ENCODE peak calls at places on chromosomes 1 and 21, in ten cellular contexts. X is AG08396; M is stimulated activated CD4-positive, alpha-beta T cell treated with anti-CD3 and anti-CD28 coated beads, Interleukin-12 subunit alpha, Interleukin-12 subunit beta, amount 100 ng/mL, for 48 hours; W is fibroblast of the conjunctiva; H is fibroblast of lung; U is NCI-H1694 treated with DMSO at 0.1 percent for 48 hours; C is stimulated activated naive B cell treated with anti-CD40 and anti-IgM and Interleukin-4, amounts not matched to agents 10 μg/mL and 1 μg/mL and 100 μg/mL, for 72 hours; F is iPS-NIHi11; Y is foreskin fibroblast; I is M059J. P is an unnamed sample.

GRCh38 chr1:97727029-97727428 is 193.8 kb downstream of the DPYD start:
- DNase-seq in X (no peak), M (no peak), W (no peak), H (no peak), U (no peak), C (no peak), F (no peak), Y (no peak), I (no peak), P (no peak)

GRCh38 chr1:229221106-229222019 is 49.5 kb upstream of the RAB4A start:
- DNase-seq in X (no peak), M (no peak), W (peak), H (no peak), U (peak), C (no peak), F (no peak), Y (peak), I (peak), P (peak)

GRCh38 chr21:41817877-41818855 is 51.3 kb upstream of the RIPK4 start:
- DNase-seq in X (no peak), M (no peak), W (no peak), H (no peak), U (no peak), C (no peak), F (no peak), Y (no peak), I (no peak), P (no peak)

GRCh38 chr1:20259646-20260045 is 31.0 kb upstream of the VWA5B1 start:
- DNase-seq in X (no peak), M (no peak), W (no peak), H (no peak), U (no peak), C (no peak), F (no peak), Y (no peak), I (no peak), P (no peak)

GRCh38 chr21:31872452-31873274 is at the start of gene HUNK:
- DNase-seq in X (peak), M (peak), W (no peak), H (peak), U (peak), C (peak), F (peak), Y (peak), I (no peak), P (peak)

GRCh38 chr1:37765937-37766664 is 1.2 kb upstream of the EPHA10 start:
- DNase-seq in X (no peak), M (no peak), W (no peak), H (no peak), U (no peak), C (peak), F (peak), Y (peak), I (peak), P (no peak)

GRCh38 chr1:42266253-42267135 is 68.5 kb downstream of the FOXJ3 start:
- DNase-seq in X (no peak), M (no peak), W (no peak), H (peak), U (no peak), C (no peak), F (peak), Y (no peak), I (peak), P (no peak)

GRCh38 chr1:24541711-24542346 is 14.1 kb upstream of the NCMAP start:
- DNase-seq in X (no peak), M (no peak), W (no peak), H (no peak), U (no peak), C (no peak), F (no peak), Y (no peak), I (no peak), P (no peak)

GRCh38 chr21:46122758-46123683 is 25.1 kb downstream of the COL6A2 start:
- DNase-seq in X (no peak), M (no peak), W (no peak), H (no peak), U (no peak), C (no peak), F (no peak), Y (no peak), I (no peak), P (no peak)

GRCh38 chr1:172144445-172145060 is 275.9 kb upstream of the C1orf105 start:
- DNase-seq in X (peak), M (no peak), W (peak), H (peak), U (no peak), C (no peak), F (no peak), Y (peak), I (no peak), P (peak)

GRCh38 chr1:48048064-48048463 is 50.9 kb upstream of the TRABD2B start:
- DNase-seq in X (no peak), M (no peak), W (peak), H (peak), U (no peak), C (no peak), F (no peak), Y (peak), I (no peak), P (peak)

GRCh38 chr21:29827236-29827635 is 112.6 kb downstream of the GRIK1 start:
- DNase-seq in X (no peak), M (no peak), W (no peak), H (no peak), U (no peak), C (no peak), F (no peak), Y (peak), I (no peak), P (no peak)

GRCh38 chr1:147612366-147612765 is 58.0 kb downstream of the ACP6 start:
- DNase-seq in X (no peak), M (no peak), W (no peak), H (no peak), U (no peak), C (no peak), F (no peak), Y (no peak), I (peak), P (peak)

GRCh38 chr1:208524920-208525319 is 280.7 kb upstream of the PLXNA2 start:
- DNase-seq in X (no peak), M (no peak), W (peak), H (no peak), U (no peak), C (no peak), F (no peak), Y (peak), I (no peak), P (no peak)

GRCh38 chr1:219837274-219837993 is 90.9 kb downstream of the SLC30A10 start:
- DNase-seq in X (peak), M (no peak), W (peak), H (peak), U (peak), C (no peak), F (peak), Y (peak), I (peak), P (peak)

GRCh38 chr1:53572061-53572801 is 113.0 kb downstream of the DMRTB1 start:
- DNase-seq in X (peak), M (no peak), W (no peak), H (peak), U (peak), C (no peak), F (peak), Y (peak), I (peak), P (peak)

GRCh38 chr1:3731951-3732746 is 20.1 kb upstream of the CCDC27 start:
- DNase-seq in X (no peak), M (no peak), W (no peak), H (no peak), U (no peak), C (no peak), F (no peak), Y (no peak), I (no peak), P (no peak)

GRCh38 chr1:204923209-204923608 is 52.5 kb downstream of the NFASC start:
- DNase-seq in X (no peak), M (no peak), W (no peak), H (no peak), U (no peak), C (no peak), F (no peak), Y (no peak), I (no peak), P (no peak)

GRCh38 chr1:167737169-167737568 is 15.4 kb downstream of the MPZL1 start:
- DNase-seq in X (no peak), M (no peak), W (no peak), H (no peak), U (no peak), C (no peak), F (no peak), Y (no peak), I (no peak), P (no peak)

GRCh38 chr1:58898739-58899580 is 115.1 kb upstream of the JUN start:
- DNase-seq in X (no peak), M (no peak), W (no peak), H (no peak), U (no peak), C (no peak), F (no peak), Y (no peak), I (no peak), P (peak)